ENCODE peak calls at places on chromosome 9, in five cellular contexts. I, V, J, S and W are unnamed samples.

GRCh38 chr9:127921592-127922120 is 4.8 kb upstream of the ST6GALNAC4 start:
- DNase-seq in I (peak), V (peak), J (peak), S (peak), W (peak)

GRCh38 chr9:108125541-108125940 is 636.0 kb upstream of the KLF4 start:
- DNase-seq in I (no peak), V (no peak), J (peak), S (no peak), W (no peak)

GRCh38 chr9:90999425-91000397 is 198.1 kb downstream of the SYK start:
- DNase-seq in I (no peak), V (no peak), J (no peak), S (no peak), W (no peak)

GRCh38 chr9:38062498-38063362 is 6.3 kb downstream of the SHB start:
- DNase-seq in I (no peak), V (peak), J (no peak), S (no peak), W (no peak)

GRCh38 chr9:73446306-73446705 is 294.6 kb downstream of the ANXA1 start:
- DNase-seq in I (no peak), V (no peak), J (no peak), S (no peak), W (no peak)

GRCh38 chr9:137194388-137194787 is 5.9 kb downstream of the SSNA1 start:
- DNase-seq in I (no peak), V (no peak), J (no peak), S (no peak), W (no peak)

GRCh38 chr9:106403081-106403480 is 459.9 kb upstream of the ZNF462 start:
- DNase-seq in I (no peak), V (peak), J (no peak), S (no peak), W (no peak)

GRCh38 chr9:129487658-129488483 is 133.0 kb downstream of the C9orf50 start:
- DNase-seq in I (no peak), V (peak), J (no peak), S (no peak), W (no peak)

GRCh38 chr9:127935765-127936221 is 1.9 kb downstream of the DPM2 start:
- DNase-seq in I (no peak), V (peak), J (no peak), S (no peak), W (no peak)

GRCh38 chr9:128275198-128276007 is at the start of gene GOLGA2:
- DNase-seq in I (no peak), V (peak), J (peak), S (no peak), W (peak)

GRCh38 chr9:90871327-90871935 is 69.8 kb downstream of the SYK start:
- DNase-seq in I (no peak), V (no peak), J (no peak), S (peak), W (no peak)

GRCh38 chr9:101629624-101630023 is 34.9 kb upstream of the PPP3R2 start:
- DNase-seq in I (no peak), V (no peak), J (no peak), S (no peak), W (no peak)

GRCh38 chr9:116471093-116471906 is 215.8 kb upstream of the TRIM32 start:
- DNase-seq in I (no peak), V (peak), J (peak), S (peak), W (no peak)

GRCh38 chr9:38671748-38672147 is 48.2 kb downstream of the FAM240B start:
- DNase-seq in I (no peak), V (peak), J (no peak), S (peak), W (no peak)

GRCh38 chr9:76322810-76323209 is 71.4 kb downstream of the RFK start:
- DNase-seq in I (no peak), V (no peak), J (no peak), S (no peak), W (no peak)

GRCh38 chr9:98786750-98787510 is 9.4 kb downstream of the ANKS6 start:
- DNase-seq in I (no peak), V (no peak), J (no peak), S (peak), W (no peak)

GRCh38 chr9:73067074-73067473 is 84.6 kb upstream of the ANXA1 start:
- DNase-seq in I (no peak), V (no peak), J (no peak), S (no peak), W (no peak)

GRCh38 chr9:122158202-122158601 is 1.4 kb downstream of the NDUFA8 start:
- DNase-seq in I (no peak), V (peak), J (peak), S (no peak), W (no peak)

GRCh38 chr9:36995927-36996471 is 38.1 kb downstream of the PAX5 start:
- DNase-seq in I (peak), V (peak), J (peak), S (no peak), W (peak)
- TF ChIP-seq CTCF in I (peak), V (peak), J (peak), S (peak), W (peak)

DNA sequence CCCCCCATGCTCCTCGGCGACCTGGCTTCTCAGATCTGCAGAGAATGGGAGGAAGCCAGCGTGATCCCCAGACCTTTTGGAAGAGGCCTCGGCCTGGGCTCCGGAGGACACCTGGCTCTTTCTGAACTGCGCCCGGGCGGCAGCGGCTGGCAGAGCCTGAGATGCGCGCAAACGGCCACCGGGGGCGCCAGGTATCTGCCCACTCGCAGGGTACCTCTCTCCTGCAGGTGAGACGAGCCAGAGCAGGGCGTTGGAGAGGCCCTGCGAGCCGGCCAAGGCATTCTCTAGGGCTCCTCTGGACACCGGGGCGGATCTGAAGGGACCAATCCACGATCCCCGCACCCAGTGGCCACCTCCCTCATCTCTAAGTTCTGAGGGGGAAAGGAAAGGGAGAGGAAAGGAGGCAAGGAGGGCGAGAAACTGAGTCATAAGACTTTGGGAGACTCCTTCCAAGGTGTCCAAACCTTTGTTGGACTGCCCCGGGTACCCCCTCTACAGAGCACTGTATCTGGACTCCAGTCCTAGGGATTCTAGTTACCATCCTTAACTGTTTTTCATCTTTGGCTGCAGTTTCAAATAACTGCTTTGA is 55.0 kb upstream of the SLC46A2 start:
- DNase-seq in I (no peak), V (no peak), J (peak), S (no peak), W (no peak)
- TF ChIP-seq CTCF in I (no peak), V (peak), J (no peak), S (no peak), W (peak)

GRCh38 chr9:92545002-92545510 is 9.3 kb upstream of the ECM2 start:
- DNase-seq in I (no peak), V (no peak), J (no peak), S (no peak), W (no peak)

GRCh38 chr9:92550765-92551164 is 15.0 kb upstream of the ECM2 start:
- DNase-seq in I (no peak), V (no peak), J (no peak), S (no peak), W (no peak)

GRCh38 chr9:92543972-92544371 is 8.2 kb upstream of the ECM2 start:
- DNase-seq in I (no peak), V (no peak), J (no peak), S (no peak), W (no peak)

DNA sequence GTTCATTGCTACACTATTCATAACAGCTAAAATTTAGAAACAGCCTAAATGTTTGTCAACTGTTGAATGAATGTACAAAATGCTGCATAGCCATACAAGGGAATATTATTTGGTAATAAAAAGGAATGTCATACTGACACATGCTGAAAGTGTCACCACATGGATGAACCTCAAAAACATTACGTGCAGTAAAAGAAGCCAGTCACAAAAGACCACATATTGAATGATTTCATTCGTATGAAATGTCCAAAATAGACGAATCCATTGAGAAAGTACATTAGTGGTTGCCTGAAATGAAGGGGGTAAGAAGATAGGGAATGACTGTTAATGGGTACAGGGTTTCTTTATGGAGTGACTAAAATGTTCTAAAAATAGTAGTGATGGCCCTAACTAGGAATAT is 11.6 kb upstream of the ECM2 start:
- DNase-seq in I (no peak), V (peak), J (no peak), S (no peak), W (no peak)
- TF ChIP-seq CTCF in I (no peak), V (no peak), J (no peak), S (no peak), W (no peak)

GRCh38 chr9:82466616-82467251 is 478.2 kb downstream of the SPATA31D1 start:
- DNase-seq in I (no peak), V (peak), J (peak), S (no peak), W (no peak)
- TF ChIP-seq CTCF in I (no peak), V (peak), J (peak), S (peak), W (peak)

DNA sequence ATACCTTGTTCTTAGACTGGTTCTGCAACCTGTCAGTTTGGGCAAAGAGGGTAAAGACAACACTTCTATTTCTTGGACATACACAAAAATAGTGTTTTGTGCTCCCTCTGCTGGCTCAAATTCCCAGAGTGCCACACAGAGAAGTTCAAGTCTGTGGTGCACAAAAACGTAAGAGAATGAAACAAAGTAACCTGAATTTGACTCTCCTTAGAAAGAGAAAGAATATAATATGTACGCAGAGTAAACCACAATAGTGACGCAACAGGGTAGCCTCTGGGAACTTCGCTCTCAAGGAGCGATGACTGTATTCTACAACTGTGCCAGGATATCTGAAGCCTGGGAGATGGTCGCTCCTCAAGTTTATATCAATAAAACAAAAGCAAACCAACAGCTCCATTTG is 18.5 kb downstream of the DDX31 start:
- DNase-seq in I (no peak), V (peak), J (peak), S (no peak), W (no peak)
- TF ChIP-seq CTCF in I (no peak), V (peak), J (peak), S (peak), W (peak)

GRCh38 chr9:130960522-130961378 is 21.7 kb upstream of the FIBCD1 start:
- DNase-seq in I (no peak), V (no peak), J (no peak), S (no peak), W (no peak)
- TF ChIP-seq CTCF in I (no peak), V (no peak), J (no peak), S (no peak), W (no peak)